ENCODE peak calls at places on chromosomes 3 and 15, in eight cellular contexts. Z is fibroblast of lung, Q is psoas muscle, V is SJSA1, L is DND-41, E is endothelial cell of umbilical vein, R is dorsolateral prefrontal cortex, B is cardiac fibroblast. Y is an unnamed sample.

GRCh38 chr3:126208182-126208581 is 27.8 kb upstream of the ALDH1L1 start:
- DNase-seq in V (no peak), R (no peak), Z (no peak), L (no peak), Q (no peak), B (peak; percentile 64), E (no peak), Y (no peak)

GRCh38 chr3:37671000-37671483 is 190.6 kb upstream of the CTDSPL start:
- DNase-seq in E (no peak), V (no peak), Q (no peak), R (no peak), Z (no peak), L (no peak), B (no peak), Y (no peak)

GRCh38 chr3:180306155-180306554 is 269.4 kb upstream of the PEX5L start:
- DNase-seq in L (no peak), E (no peak), Z (no peak), V (no peak), B (no peak), R (no peak), Q (no peak), Y (no peak)

GRCh38 chr3:171328419-171329082 is 131.7 kb downstream of the TNIK start:
- DNase-seq in R (no peak), E (no peak), V (no peak), Q (no peak), L (peak; percentile 36), B (peak; percentile 41), Z (peak; percentile 42), Y (no peak)

GRCh38 chr3:169811606-169812123 is 1.0 kb upstream of the LRRIQ4 start:
- DNase-seq in E (peak; percentile 45), Q (no peak), R (peak; percentile 49), Z (peak; percentile 82), V (no peak), B (peak; percentile 68), L (no peak), Y (peak; percentile 44)

GRCh38 chr15:64775551-64776401 is at the start of gene RBPMS2:
- DNase-seq in V (no peak), E (no peak), R (no peak), Q (peak; percentile 44), B (no peak), L (peak; percentile 20), Z (no peak), Y (peak; percentile 22)

GRCh38 chr15:48402778-48403177 is 71.5 kb downstream of the DUT start:
- DNase-seq in L (no peak), B (peak; percentile 58), E (peak; percentile 80), V (no peak), Q (no peak), Z (no peak), R (no peak), Y (no peak)

GRCh38 chr3:172103724-172104123 is 64.3 kb downstream of the FNDC3B start:
- DNase-seq in V (no peak), B (peak; percentile 90), Q (no peak), L (no peak), Z (no peak), R (no peak), E (no peak), Y (peak; percentile 8)

GRCh38 chr3:100500320-100500880 is 8.0 kb downstream of the TMEM45A start:
- DNase-seq in Z (peak; percentile 29), E (no peak), Q (no peak), V (no peak), B (no peak), L (no peak), R (no peak), Y (no peak)

GRCh38 chr3:114356084-114357009 is 62.5 kb downstream of the TIGIT start:
- DNase-seq in L (no peak), V (no peak), E (no peak), B (no peak), Z (no peak), Q (no peak), R (no peak), Y (no peak)

GRCh38 chr3:55167586-55168317 is 239.9 kb upstream of the LRTM1 start:
- DNase-seq in B (peak; percentile 74), R (no peak), L (no peak), Z (peak; percentile 67), E (no peak), V (no peak), Q (no peak), Y (no peak)

GRCh38 chr3:193129607-193130006 is 111.4 kb upstream of the PLAAT1 start:
- DNase-seq in E (no peak), B (no peak), L (no peak), R (no peak), Q (no peak), Z (no peak), V (no peak), Y (no peak)

GRCh38 chr3:56855856-56856538 is 54.2 kb upstream of the ARHGEF3 start:
- DNase-seq in Q (peak; percentile 24), R (peak; percentile 63), E (peak; percentile 67), L (no peak), V (no peak), Z (no peak), B (peak; percentile 41), Y (no peak)

GRCh38 chr3:149356044-149356592 is 21.3 kb downstream of the TM4SF1 start:
- DNase-seq in L (no peak), Q (no peak), B (no peak), Z (peak; percentile 56), V (no peak), R (no peak), E (no peak), Y (peak; percentile 40)

GRCh38 chr15:76905855-76906254 is 715 bp upstream of the SCAPER start:
- DNase-seq in B (no peak), Q (no peak), Z (no peak), L (no peak), E (no peak), V (no peak), R (peak; percentile 50), Y (peak; percentile 43)

GRCh38 chr15:76901965-76902364 is 3.2 kb downstream of the SCAPER start:
- DNase-seq in B (no peak), Z (no peak), V (no peak), L (no peak), Q (no peak), E (no peak), R (no peak), Y (no peak)

GRCh38 chr15:76904461-76905012 is 603 bp downstream of the SCAPER start:
- DNase-seq in Z (no peak), E (peak; percentile 42), L (peak; percentile 55), R (peak; percentile 24), B (peak; percentile 21), V (no peak), Q (no peak), Y (peak; percentile 76)

GRCh38 chr15:76905013-76905839 is at the start of gene SCAPER:
- DNase-seq in V (peak; percentile 90), E (peak; percentile 92), Q (peak; percentile 95), L (peak; percentile 93), Z (peak; percentile 83), R (peak; percentile 89), B (peak; percentile 83), Y (peak; percentile 96)

GRCh38 chr15:76903251-76903681 is 1.9 kb downstream of the SCAPER start:
- DNase-seq in Q (no peak), E (peak; percentile 23), R (no peak), Z (peak; percentile 47), L (peak; percentile 6), B (peak; percentile 58), V (no peak), Y (peak; percentile 11)
- H3K4me3 ChIP-seq in Q (peak overlapping the region; percentile 80), E (no peak overlapping the region), R (no peak overlapping the region), Z (no peak overlapping the region), L (no peak overlapping the region), B (no peak overlapping the region), V (no peak overlapping the region), Y (no peak overlapping the region)

DNA sequence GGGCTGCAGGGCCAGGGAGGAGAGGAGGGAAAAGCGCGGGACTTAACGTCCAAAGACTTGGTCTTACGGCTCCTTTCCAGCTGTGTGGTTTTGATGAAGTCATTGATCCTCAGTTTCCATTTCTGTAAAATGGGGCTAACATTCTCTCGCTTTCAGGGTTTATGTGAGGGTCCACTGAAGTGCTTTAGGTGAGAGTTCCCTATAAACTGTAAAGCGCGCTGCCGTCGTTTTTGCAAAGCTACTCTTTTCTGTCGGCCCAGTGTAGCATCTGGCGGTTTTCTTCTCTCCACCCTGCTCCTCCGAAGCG is 568 bp upstream of the DNAJC17 start:
- DNase-seq in Q (no peak), E (no peak), L (no peak), Z (no peak), R (peak; percentile 9), B (no peak), V (no peak), Y (no peak)
- H3K4me3 ChIP-seq in Q (peak overlapping the region; percentile 87), E (peak overlapping the region; percentile 67), L (peak overlapping the region; percentile 77), Z (peak overlapping the region; percentile 79), R (peak overlapping the region; percentile 95), B (peak overlapping the region; percentile 99), V (peak overlapping the region; percentile 77), Y (peak overlapping the region; percentile 89)

GRCh38 chr3:9915252-9916141 is 1.4 kb upstream of the IL17RC start:
- DNase-seq in V (peak; percentile 65), R (peak; percentile 74), E (peak; percentile 50), B (peak; percentile 58), Q (peak; percentile 76), L (no peak), Z (peak; percentile 59), Y (peak; percentile 69)
- H3K4me3 ChIP-seq in V (peak overlapping the region; percentile 50), R (peak overlapping the region; percentile 69), E (peak overlapping the region; percentile 29), B (peak overlapping the region; percentile 49), Q (peak overlapping the region; percentile 80), L (no peak overlapping the region), Z (peak overlapping the region; percentile 56), Y (peak overlapping the region; percentile 64)

DNA sequence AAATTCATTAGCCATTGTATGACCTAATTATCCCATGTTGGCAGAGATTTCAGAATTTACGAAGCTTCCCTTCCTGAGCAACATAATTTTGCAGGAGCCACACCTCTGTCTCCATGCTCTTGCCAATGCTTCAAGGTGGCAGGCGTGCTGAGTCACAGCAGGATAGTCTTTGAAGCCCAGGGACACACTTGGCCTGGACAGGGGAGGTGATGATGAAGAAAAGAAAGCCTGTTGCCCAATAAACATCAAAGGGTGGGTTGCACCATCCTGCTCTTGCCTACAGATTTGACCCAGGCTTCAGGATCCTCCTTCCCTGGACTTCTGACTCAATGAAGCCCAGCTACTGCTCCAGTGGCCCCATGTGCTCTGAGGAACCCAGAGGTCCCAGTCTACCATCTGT is 117.1 kb downstream of the MINAR1 start:
- DNase-seq in V (no peak), R (no peak), Z (no peak), E (no peak), Q (no peak), L (no peak), B (no peak), Y (no peak)
- H3K4me3 ChIP-seq in V (no peak overlapping the region), R (no peak overlapping the region), Z (no peak overlapping the region), E (no peak overlapping the region), Q (no peak overlapping the region), L (no peak overlapping the region), B (no peak overlapping the region), Y (no peak overlapping the region)

Y was measured in SJCRH30.